ENCODE peak calls at places on chromosome 16, in five cellular contexts. One of them, this sample, is unnamed.

GRCh38 chr16:89319883-89320716 is 102.6 kb downstream of the ZNF778 start:
- DNase-seq in ascending aorta: peak; percentile 83
- DNase-seq in retinal pigment epithelial cell: no peak
- DNase-seq in activated naive CD4-positive, alpha-beta T cell treated with anti-CD3 and anti-CD28 coated beads for 36 hours: peak; percentile 50
- DNase-seq in COR-L47: no peak
- DNase-seq in this sample: peak; percentile 77

GRCh38 chr16:28218109-28218508 is 6.3 kb upstream of the XPO6 start:
- DNase-seq in activated naive CD4-positive, alpha-beta T cell treated with anti-CD3 and anti-CD28 coated beads for 36 hours: peak; percentile 83
- DNase-seq in ascending aorta: no peak
- DNase-seq in retinal pigment epithelial cell: no peak
- DNase-seq in COR-L47: no peak
- DNase-seq in this sample: peak; percentile 90

GRCh38 chr16:69366431-69366830 is 14.8 kb upstream of the TMED6 start:
- DNase-seq in COR-L47: no peak
- DNase-seq in retinal pigment epithelial cell: no peak
- DNase-seq in activated naive CD4-positive, alpha-beta T cell treated with anti-CD3 and anti-CD28 coated beads for 36 hours: no peak
- DNase-seq in ascending aorta: no peak
- DNase-seq in this sample: no peak

GRCh38 chr16:57690782-57691471 is 3.7 kb upstream of the DRC7 start:
- DNase-seq in retinal pigment epithelial cell: no peak
- DNase-seq in ascending aorta: peak; percentile 25
- DNase-seq in activated naive CD4-positive, alpha-beta T cell treated with anti-CD3 and anti-CD28 coated beads for 36 hours: no peak
- DNase-seq in COR-L47: no peak
- DNase-seq in this sample: no peak

GRCh38 chr16:75534560-75535205 is 1.2 kb downstream of the CHST5 start:
- DNase-seq in retinal pigment epithelial cell: no peak
- DNase-seq in COR-L47: no peak
- DNase-seq in activated naive CD4-positive, alpha-beta T cell treated with anti-CD3 and anti-CD28 coated beads for 36 hours: no peak
- DNase-seq in ascending aorta: no peak
- DNase-seq in this sample: no peak

GRCh38 chr16:79372504-79373184 is 227.9 kb downstream of the MAF start:
- DNase-seq in COR-L47: no peak
- DNase-seq in ascending aorta: no peak
- DNase-seq in activated naive CD4-positive, alpha-beta T cell treated with anti-CD3 and anti-CD28 coated beads for 36 hours: no peak
- DNase-seq in retinal pigment epithelial cell: peak; percentile 28
- DNase-seq in this sample: no peak

GRCh38 chr16:73565263-73565662 is 517.3 kb upstream of the ZFHX3 start:
- DNase-seq in activated naive CD4-positive, alpha-beta T cell treated with anti-CD3 and anti-CD28 coated beads for 36 hours: no peak
- DNase-seq in retinal pigment epithelial cell: no peak
- DNase-seq in COR-L47: no peak
- DNase-seq in ascending aorta: no peak
- DNase-seq in this sample: no peak

GRCh38 chr16:19114359-19115147 is 789 bp downstream of the ITPRIPL2 start:
- DNase-seq in retinal pigment epithelial cell: no peak
- DNase-seq in activated naive CD4-positive, alpha-beta T cell treated with anti-CD3 and anti-CD28 coated beads for 36 hours: no peak
- DNase-seq in ascending aorta: peak; percentile 71
- DNase-seq in COR-L47: peak; percentile 13
- DNase-seq in this sample: peak; percentile 73